ENCODE peak calls at places on chromosome 18, in ten cellular contexts. G is T-helper 2 cell; S is iris pigment epithelial cell; J is AG09309; K is kidney glomerular epithelial cell; C is activated CD8-positive, alpha-beta T cell treated with anti-CD3 and anti-CD28 coated beads for 36 hours; Z is posterior vena cava; B is retinal pigment epithelial cell; A is activated T-cell treated with anti-CD3 and anti-CD28 coated beads for 1 hour; U is GM03348. L is an unnamed sample.

GRCh38 chr18:78999939-79000338 is 20.3 kb downstream of the SALL3 start:
- DNase-seq in G (no peak), S (no peak), J (no peak), K (no peak), C (no peak), Z (no peak), B (no peak), A (no peak), U (no peak), L (no peak)

GRCh38 chr18:8890957-8891464 is 185.7 kb downstream of the MTCL1 start:
- DNase-seq in G (no peak), S (peak), J (peak), K (peak), C (no peak), Z (no peak), B (peak), A (no peak), U (peak), L (no peak)

GRCh38 chr18:68387246-68387645 is 327.7 kb downstream of the TMX3 start:
- DNase-seq in G (no peak), S (peak), J (peak), K (no peak), C (no peak), Z (no peak), B (no peak), A (no peak), U (peak), L (no peak)

GRCh38 chr18:77376043-77376732 is 126.5 kb downstream of the GALR1 start:
- DNase-seq in G (no peak), S (no peak), J (no peak), K (no peak), C (no peak), Z (no peak), B (no peak), A (no peak), U (no peak), L (no peak)

GRCh38 chr18:11149441-11150270 is at the start of gene PIEZO2:
- DNase-seq in G (no peak), S (peak), J (no peak), K (no peak), C (peak), Z (peak), B (no peak), A (no peak), U (peak), L (peak)

GRCh38 chr18:78421392-78421791 is 558.2 kb upstream of the SALL3 start:
- DNase-seq in G (no peak), S (no peak), J (no peak), K (no peak), C (no peak), Z (no peak), B (no peak), A (no peak), U (no peak), L (no peak)

GRCh38 chr18:24381126-24381525 is 16.5 kb downstream of the OSBPL1A start:
- DNase-seq in G (no peak), S (no peak), J (no peak), K (no peak), C (no peak), Z (no peak), B (no peak), A (no peak), U (no peak), L (no peak)

GRCh38 chr18:56286775-56287174 is 351.6 kb downstream of the TXNL1 start:
- DNase-seq in G (no peak), S (peak), J (peak), K (no peak), C (no peak), Z (no peak), B (no peak), A (no peak), U (peak), L (no peak)

GRCh38 chr18:77056399-77057015 is 76.1 kb downstream of the MBP start:
- DNase-seq in G (no peak), S (peak), J (no peak), K (no peak), C (no peak), Z (no peak), B (no peak), A (no peak), U (no peak), L (peak)